ENCODE peak calls at places on chromosomes 4 and X, in four cellular contexts. W is A549, E is HL-60, P is fibroblast of mammary gland. Y is an unnamed sample.

GRCh38 chr4:73341454-73341853 is 62.6 kb upstream of the ALB start:
- DNase-seq in W (peak), E (peak), P (peak), Y (peak)

GRCh38 chrX:31603411-31604120 is 531.7 kb upstream of the FTHL17 start:
- DNase-seq in W (no peak), E (no peak), P (peak), Y (no peak)

GRCh38 chr4:139419388-139419914 is 34.5 kb upstream of the RAB33B start:
- DNase-seq in W (no peak), E (peak), P (peak), Y (no peak)

GRCh38 chrX:49120104-49120503 is 3.4 kb downstream of the GPKOW start:
- DNase-seq in W (no peak), E (no peak), P (no peak), Y (no peak)

GRCh38 chrX:8841911-8842310 is 40.7 kb upstream of the FAM9A start:
- DNase-seq in W (no peak), E (no peak), P (no peak), Y (no peak)

GRCh38 chr4:19721587-19721986 is 530.1 kb upstream of the SLIT2 start:
- DNase-seq in W (no peak), E (no peak), P (no peak), Y (no peak)

GRCh38 chrX:148281920-148282319 is 218.5 kb upstream of the AFF2 start:
- DNase-seq in W (no peak), E (no peak), P (no peak), Y (no peak)

GRCh38 chr4:152399246-152399645 is 136.6 kb downstream of the FBXW7 start:
- DNase-seq in W (no peak), E (peak), P (no peak), Y (no peak)

GRCh38 chr4:75919914-75920313 is 17.7 kb upstream of the PPEF2 start:
- DNase-seq in W (no peak), E (no peak), P (peak), Y (no peak)

GRCh38 chrX:7346021-7346420 is 198.1 kb upstream of the PUDP start:
- DNase-seq in W (no peak), E (no peak), P (peak), Y (no peak)

GRCh38 chr4:66575024-66575696 is 904.9 kb upstream of the EPHA5 start:
- DNase-seq in W (peak), E (no peak), P (peak), Y (no peak)

GRCh38 chr4:3869661-3870566 is 103.7 kb downstream of the ADRA2C start:
- DNase-seq in W (no peak), E (no peak), P (no peak), Y (no peak)

GRCh38 chr4:34363842-34364241 is 1880.5 kb downstream of the ARAP2 start:
- DNase-seq in W (no peak), E (no peak), P (no peak), Y (no peak)

GRCh38 chrX:74923942-74924448 is 1.3 kb downstream of the NEXMIF start:
- DNase-seq in W (no peak), E (no peak), P (no peak), Y (no peak)

GRCh38 chrX:74931214-74931613 is 6.0 kb upstream of the NEXMIF start:
- DNase-seq in W (no peak), E (no peak), P (no peak), Y (no peak)

GRCh38 chrX:74924449-74925209 is 623 bp downstream of the NEXMIF start:
- DNase-seq in W (peak), E (no peak), P (no peak), Y (peak)

GRCh38 chrX:74922922-74923321 is 2.3 kb downstream of the NEXMIF start:
- DNase-seq in W (no peak), E (no peak), P (no peak), Y (no peak)

GRCh38 chrX:74925210-74926088 is at the start of gene NEXMIF:
- DNase-seq in W (peak), E (no peak), P (peak), Y (no peak)
- TF ChIP-seq CTCF in W (no peak), E (no peak), P (no peak), Y (peak)

GRCh38 chrX:47749185-47749967 is 87.3 kb upstream of the ZNF81 start:
- DNase-seq in W (no peak), E (no peak), P (peak), Y (no peak)

GRCh38 chrX:47746446-47746845 is 87.5 kb upstream of the UXT start:
- DNase-seq in W (no peak), E (no peak), P (no peak), Y (no peak)

GRCh38 chrX:47748576-47748975 is 88.1 kb upstream of the ZNF81 start:
- DNase-seq in W (no peak), E (no peak), P (peak), Y (no peak)

GRCh38 chrX:47752685-47753084 is 84.0 kb upstream of the ZNF81 start:
- DNase-seq in W (no peak), E (no peak), P (no peak), Y (no peak)

DNA sequence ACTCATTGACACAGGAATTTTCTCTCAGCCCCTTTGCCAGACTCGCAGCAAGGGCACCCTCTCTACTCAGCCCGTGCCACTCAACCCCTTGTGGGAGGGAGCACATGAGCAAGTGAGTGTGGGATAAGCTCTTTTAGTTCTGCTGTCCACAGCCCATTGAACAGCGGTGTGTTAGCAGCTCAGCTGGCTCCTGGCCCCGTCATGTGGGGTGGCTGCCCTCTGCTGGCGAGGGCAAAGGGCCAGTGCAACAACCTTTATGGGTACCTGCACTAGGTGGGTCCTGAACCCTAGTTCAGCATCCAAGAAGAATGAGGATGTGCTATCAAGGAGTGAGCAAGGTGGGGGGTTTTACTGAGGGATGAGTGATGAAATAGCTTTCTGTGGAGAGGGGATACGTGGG is 85.0 kb upstream of the ZNF81 start:
- DNase-seq in W (no peak), E (no peak), P (peak), Y (no peak)
- TF ChIP-seq CTCF in W (peak), E (no peak), P (peak), Y (peak)

DNA sequence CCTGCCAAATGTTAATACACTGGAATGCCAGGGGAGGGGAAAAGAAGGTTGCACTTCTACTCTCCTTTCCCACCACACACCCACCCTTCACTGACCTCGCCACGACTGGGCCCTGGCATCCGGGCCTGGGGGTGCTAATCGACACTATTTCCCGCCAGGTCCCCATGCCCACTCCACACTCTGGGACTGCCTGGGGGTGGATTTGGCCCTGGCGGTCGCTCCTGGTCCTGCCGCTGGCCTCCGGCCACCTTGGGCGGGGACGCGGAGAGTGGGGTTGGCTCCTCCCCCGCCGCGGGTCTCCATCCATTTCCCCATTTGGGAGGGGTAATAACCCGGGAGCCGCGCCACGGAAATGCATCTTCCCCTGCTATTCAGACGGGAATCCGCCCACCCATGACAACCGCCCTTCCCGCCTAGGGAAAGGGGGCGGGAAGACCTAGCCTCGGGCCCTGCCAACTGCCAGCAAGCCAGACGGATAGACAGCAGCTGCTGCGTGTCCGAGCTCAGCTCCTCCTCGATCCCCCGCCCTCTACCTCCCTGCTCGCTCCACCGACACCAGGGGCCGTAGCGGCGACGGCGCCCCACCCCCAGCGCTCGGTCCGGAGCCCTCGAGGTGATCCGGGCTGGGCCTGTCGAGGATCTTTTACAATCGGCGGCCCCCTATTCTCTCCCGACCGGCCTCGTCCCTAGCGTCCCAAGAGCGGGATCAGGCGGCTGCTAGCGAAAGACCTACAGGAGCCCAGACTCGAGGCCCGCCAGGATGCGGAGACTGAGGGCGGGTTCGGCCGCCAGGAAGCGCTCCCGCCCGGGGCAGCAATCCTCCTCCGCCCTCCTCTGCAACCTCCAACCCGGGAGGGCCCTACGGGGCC is 78.0 kb downstream of the RLIM start:
- DNase-seq in W (peak), E (no peak), P (peak), Y (peak)
- TF ChIP-seq CTCF in W (no peak), E (no peak), P (peak), Y (peak)

GRCh38 chrX:13498220-13498619 is 71.2 kb upstream of the EGFL6 start:
- DNase-seq in W (no peak), E (no peak), P (no peak), Y (no peak)

GRCh38 chrX:13495232-13495631 is 74.2 kb upstream of the EGFL6 start:
- DNase-seq in W (no peak), E (no peak), P (peak), Y (no peak)

GRCh38 chrX:13494562-13494961 is 74.8 kb upstream of the EGFL6 start:
- DNase-seq in W (no peak), E (peak), P (no peak), Y (no peak)

GRCh38 chrX:13502590-13502989 is 66.8 kb upstream of the EGFL6 start:
- DNase-seq in W (no peak), E (no peak), P (no peak), Y (no peak)

GRCh38 chrX:13499736-13500135 is 69.7 kb upstream of the EGFL6 start:
- DNase-seq in W (no peak), E (no peak), P (no peak), Y (no peak)
- TF ChIP-seq CTCF in W (no peak), E (no peak), P (no peak), Y (no peak)

DNA sequence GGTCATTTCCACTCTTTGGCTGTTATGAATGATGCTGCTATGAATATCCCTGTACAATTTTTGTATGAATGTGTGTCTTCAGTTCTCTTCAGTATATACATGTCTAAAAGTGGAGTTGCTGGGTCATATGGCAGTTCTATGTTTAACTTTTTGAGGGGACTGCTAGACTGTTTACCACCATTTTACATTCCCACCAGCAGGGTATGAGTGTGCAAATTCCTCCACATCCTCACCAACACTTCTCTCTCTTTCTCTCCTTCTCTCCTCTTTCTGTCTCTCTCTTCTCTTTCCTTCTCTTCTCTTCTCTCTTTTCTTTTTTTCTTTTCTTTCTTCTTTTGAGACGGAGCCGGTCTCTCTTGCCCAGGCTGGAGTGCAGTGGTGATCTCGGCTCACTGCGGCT is 7.8 kb downstream of the WWC2 start:
- DNase-seq in W (no peak), E (no peak), P (peak), Y (no peak)
- TF ChIP-seq CTCF in W (no peak), E (no peak), P (peak), Y (peak)